ENCODE peak calls at places on chromosomes 5 and 9, in five cellular contexts. I is A549, D is H1, X is HepG2, E is suprapubic skin. Q is an unnamed sample.
A peak's percentile ranks its signal among the peaks of the same experiment; 100 is the strongest.

GRCh38 chr5:119681734-119682133 is 52.4 kb downstream of the FAM170A start:
- DNase-seq in I (no peak), D (no peak), X (no peak), E (no peak), Q (no peak)

GRCh38 chr5:131488463-131488862 is 146.6 kb downstream of the RAPGEF6 start:
- DNase-seq in I (no peak), D (no peak), X (no peak), E (no peak), Q (no peak)

GRCh38 chr5:59464969-59465368 is 428.6 kb downstream of the PDE4D start:
- DNase-seq in I (no peak), D (no peak), X (no peak), E (no peak), Q (no peak)

GRCh38 chr5:125835293-125836172 is 587.7 kb upstream of the GRAMD2B start:
- DNase-seq in I (peak; percentile 5), D (peak; percentile 52), X (peak; percentile 1), E (no peak), Q (peak; percentile 37)

GRCh38 chr5:156475182-156475830 is 148.3 kb downstream of the SGCD start:
- DNase-seq in I (no peak), D (no peak), X (no peak), E (no peak), Q (no peak)

GRCh38 chr9:32552172-32552872 is at the start of the genes SMIM27 and TOPORS:
- DNase-seq in I (peak; percentile 90), D (peak; percentile 89), X (peak; percentile 85), E (peak; percentile 94), Q (peak; percentile 94)

GRCh38 chr9:133619791-133620190 is 10.6 kb upstream of the FAM163B start:
- DNase-seq in I (no peak), D (no peak), X (no peak), E (no peak), Q (no peak)

GRCh38 chr5:76326559-76327351 is 76.3 kb upstream of the IQGAP2 start:
- DNase-seq in I (no peak), D (peak; percentile 62), X (no peak), E (no peak), Q (no peak)

GRCh38 chr9:12723409-12724028 is 30.3 kb downstream of the TYRP1 start:
- DNase-seq in I (no peak), D (no peak), X (peak; percentile 10), E (no peak), Q (no peak)

GRCh38 chr5:177430972-177431316 is 4.5 kb downstream of the GRK6 start:
- DNase-seq in I (no peak), D (no peak), X (no peak), E (no peak), Q (no peak)

GRCh38 chr5:142107729-142108431 is 699 bp upstream of the NDFIP1 start:
- DNase-seq in I (no peak), D (no peak), X (no peak), E (no peak), Q (no peak)

GRCh38 chr9:32873131-32873530 is 89.8 kb downstream of the TMEM215 start:
- DNase-seq in I (no peak), D (no peak), X (no peak), E (no peak), Q (no peak)

GRCh38 chr9:13139641-13140171 is 139.8 kb downstream of the MPDZ start:
- DNase-seq in I (no peak), D (no peak), X (peak; percentile 3), E (no peak), Q (no peak)

GRCh38 chr5:168670881-168671575 is 91.9 kb upstream of the PANK3 start:
- DNase-seq in I (no peak), D (peak; percentile 75), X (no peak), E (no peak), Q (no peak)

GRCh38 chr5:130912088-130912487 is 253.0 kb downstream of the HINT1 start:
- DNase-seq in I (no peak), D (no peak), X (no peak), E (no peak), Q (no peak)

GRCh38 chr5:42454216-42454995 is 31.2 kb downstream of the GHR start:
- DNase-seq in I (no peak), D (no peak), X (no peak), E (no peak), Q (no peak)

GRCh38 chr5:11719888-11720481 is 184.3 kb downstream of the CTNND2 start:
- DNase-seq in I (no peak), D (peak; percentile 73), X (peak; percentile 48), E (no peak), Q (no peak)

GRCh38 chr9:35172878-35173277 is 11.1 kb downstream of the UNC13B start:
- DNase-seq in I (no peak), D (no peak), X (no peak), E (no peak), Q (no peak)

GRCh38 chr5:136058031-136058971 is 29.5 kb downstream of the TGFBI start:
- DNase-seq in I (peak; percentile 70), D (peak; percentile 55), X (peak; percentile 99), E (no peak), Q (peak; percentile 54)

GRCh38 chr9:14395300-14396082 is 81.5 kb upstream of the NFIB start:
- DNase-seq in I (no peak), D (no peak), X (no peak), E (no peak), Q (peak; percentile 47)

GRCh38 chr9:124218438-124219289 is 39.1 kb upstream of the NEK6 start:
- DNase-seq in I (peak; percentile 72), D (no peak), X (peak; percentile 30), E (peak; percentile 67), Q (no peak)

GRCh38 chr5:131548190-131548589 is 86.8 kb downstream of the RAPGEF6 start:
- DNase-seq in I (no peak), D (no peak), X (no peak), E (no peak), Q (no peak)

GRCh38 chr5:180090098-180090768 is 18.7 kb upstream of the RNF130 start:
- DNase-seq in I (peak; percentile 58), D (peak; percentile 95), X (peak; percentile 36), E (no peak), Q (peak; percentile 85)

GRCh38 chr5:83400712-83401111 is 70.8 kb upstream of the VCAN start:
- DNase-seq in I (no peak), D (no peak), X (no peak), E (no peak), Q (no peak)

GRCh38 chr9:4138781-4139180 is 161.1 kb downstream of the GLIS3 start:
- DNase-seq in I (no peak), D (no peak), X (no peak), E (no peak), Q (no peak)

GRCh38 chr5:137498736-137499505 is at the start of gene SPOCK1:
- DNase-seq in I (peak; percentile 80), D (peak; percentile 87), X (peak; percentile 14), E (peak; percentile 80), Q (peak; percentile 16)

GRCh38 chr5:149141957-149142851 is 911 bp downstream of the ABLIM3 start:
- DNase-seq in I (no peak), D (no peak), X (no peak), E (no peak), Q (no peak)

GRCh38 chr9:16726718-16727451 is 143.6 kb downstream of the BNC2 start:
- DNase-seq in I (peak; percentile 63), D (peak; percentile 86), X (no peak), E (peak; percentile 92), Q (peak; percentile 83)
- TF ChIP-seq EP300 in I (no peak), D (no peak), X (no peak), E (no peak), Q (peak; percentile 17)

DNA sequence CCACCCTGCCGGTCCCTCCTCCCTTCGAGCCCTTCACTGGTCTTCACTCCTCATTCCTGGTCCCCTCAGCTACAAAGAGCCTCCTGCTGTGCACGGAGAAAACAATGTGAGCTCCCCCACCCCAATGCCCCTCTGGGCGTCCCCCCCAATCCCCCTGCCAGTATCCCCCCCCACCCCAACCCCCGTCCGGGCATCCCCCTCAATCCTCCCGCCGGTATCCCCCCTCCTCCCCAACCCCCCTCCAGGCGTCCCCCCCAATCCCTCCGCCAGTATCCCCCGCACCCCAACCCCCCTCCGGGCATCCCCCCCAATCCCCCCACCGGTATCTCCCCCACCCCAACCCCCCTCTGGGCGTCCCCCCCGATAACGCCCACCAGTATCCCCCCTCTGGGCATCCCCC is 42.8 kb downstream of the EXD3 start:
- DNase-seq in I (no peak), D (no peak), X (no peak), E (no peak), Q (no peak)
- H3K4me3 ChIP-seq in I (no peak overlapping the region), D (no peak overlapping the region), X (no peak overlapping the region), E (no peak overlapping the region), Q (no peak overlapping the region)

DNA sequence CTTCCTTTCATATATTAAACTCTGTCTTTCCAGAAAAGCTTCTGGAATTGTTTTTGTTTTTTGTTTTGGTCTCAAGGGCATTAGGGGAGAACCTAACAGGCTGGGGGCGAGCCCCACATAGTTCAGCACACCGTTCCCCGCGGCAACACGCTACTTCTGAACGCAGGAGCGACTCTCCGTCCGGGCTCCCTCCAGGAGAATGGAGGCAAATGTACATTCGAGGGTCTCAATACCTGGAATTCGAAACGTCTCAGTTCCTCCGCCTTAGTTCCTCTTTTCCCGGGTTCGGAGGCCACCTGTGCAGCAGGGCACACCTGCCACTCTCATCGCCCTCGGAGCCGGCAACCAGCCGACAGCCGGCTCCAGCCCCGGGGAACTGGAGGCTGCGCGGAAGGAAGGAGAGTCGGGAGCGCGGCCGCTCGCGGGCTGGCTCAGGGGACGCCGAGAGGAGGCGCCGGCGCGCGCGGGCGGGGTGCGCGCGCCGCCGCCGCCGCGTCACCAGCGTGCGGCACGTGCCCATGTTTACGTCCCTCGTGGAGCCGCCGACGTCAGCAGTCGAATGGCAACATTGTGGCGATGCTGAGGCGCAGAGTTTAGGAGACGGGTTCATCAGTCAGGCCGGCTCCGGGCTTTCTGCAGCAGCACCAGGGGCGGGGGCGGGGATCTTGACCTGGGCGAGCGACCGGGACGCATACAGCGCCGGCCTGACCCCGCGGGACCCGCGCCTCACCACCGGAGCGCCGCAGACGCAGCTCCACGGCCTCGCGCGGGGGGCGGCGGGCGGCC is at the start of gene JMY:
- DNase-seq in I (peak; percentile 82), D (peak; percentile 80), X (peak; percentile 75), E (peak; percentile 94), Q (peak; percentile 88)
- TF ChIP-seq CTCF in I (peak; percentile 8), D (no peak), X (peak; percentile 35), E (no peak), Q (peak; percentile 18)

GRCh38 chr9:96461336-96461735 is 11.4 kb downstream of the HABP4 start:
- DNase-seq in I (no peak), D (no peak), X (no peak), E (no peak), Q (no peak)
- TF ChIP-seq EP300 in I (no peak), D (no peak), X (no peak), E (no peak), Q (no peak)

GRCh38 chr9:115263731-115264130 is 145.8 kb upstream of the TNC start:
- DNase-seq in I (no peak), D (no peak), X (no peak), E (no peak), Q (no peak)
- H3K4me3 ChIP-seq in I (no peak overlapping the region), D (no peak overlapping the region), X (no peak overlapping the region), E (no peak overlapping the region), Q (no peak overlapping the region)

GRCh38 chr9:87290241-87290700 is 207.4 kb upstream of the DAPK1 start:
- DNase-seq in I (no peak), D (no peak), X (no peak), E (no peak), Q (no peak)
- TF ChIP-seq CTCF in I (no peak), D (peak; percentile 18), X (no peak), E (no peak), Q (no peak)